ENCODE peak calls at places on chromosomes 5 and 9, in ten cellular contexts. One of them, this sample, is unnamed.
A peak's percentile ranks its signal among the peaks of the same experiment; 100 is the strongest.

GRCh38 chr5:27477550-27477949 is 439.2 kb upstream of the CDH9 start:
- DNase-seq in omental fat pad: no peak
- DNase-seq in brain microvascular endothelial cell: no peak
- DNase-seq in astrocyte: no peak
- DNase-seq in H9: no peak
- DNase-seq in fibroblast of lung: no peak
- DNase-seq in lung: no peak
- DNase-seq in stomach: no peak
- DNase-seq in GM12864: no peak
- DNase-seq in left ventricle myocardium inferior: no peak
- DNase-seq in this sample: no peak

GRCh38 chr9:3477236-3477834 is 48.5 kb downstream of the RFX3 start:
- DNase-seq in stomach: no peak
- DNase-seq in GM12864: peak; percentile 47
- DNase-seq in left ventricle myocardium inferior: no peak
- DNase-seq in omental fat pad: no peak
- DNase-seq in H9: no peak
- DNase-seq in lung: no peak
- DNase-seq in brain microvascular endothelial cell: no peak
- DNase-seq in astrocyte: no peak
- DNase-seq in fibroblast of lung: no peak
- DNase-seq in this sample: no peak

GRCh38 chr9:123448247-123448646 is 92.2 kb downstream of the CRB2 start:
- DNase-seq in GM12864: no peak
- DNase-seq in left ventricle myocardium inferior: no peak
- DNase-seq in fibroblast of lung: no peak
- DNase-seq in H9: peak; percentile 26
- DNase-seq in lung: no peak
- DNase-seq in stomach: no peak
- DNase-seq in brain microvascular endothelial cell: no peak
- DNase-seq in omental fat pad: no peak
- DNase-seq in astrocyte: no peak
- DNase-seq in this sample: no peak

GRCh38 chr9:70256123-70256551 is 2.6 kb upstream of the SMC5 start:
- DNase-seq in stomach: no peak
- DNase-seq in GM12864: no peak
- DNase-seq in astrocyte: peak; percentile 89
- DNase-seq in omental fat pad: no peak
- DNase-seq in H9: no peak
- DNase-seq in lung: no peak
- DNase-seq in left ventricle myocardium inferior: no peak
- DNase-seq in brain microvascular endothelial cell: peak; percentile 79
- DNase-seq in fibroblast of lung: peak; percentile 65
- DNase-seq in this sample: peak; percentile 83

GRCh38 chr9:79026311-79026710 is 545.5 kb upstream of the TLE4 start:
- DNase-seq in GM12864: peak; percentile 36
- DNase-seq in brain microvascular endothelial cell: no peak
- DNase-seq in H9: peak; percentile 31
- DNase-seq in fibroblast of lung: no peak
- DNase-seq in astrocyte: no peak
- DNase-seq in left ventricle myocardium inferior: no peak
- DNase-seq in lung: no peak
- DNase-seq in omental fat pad: no peak
- DNase-seq in stomach: no peak
- DNase-seq in this sample: no peak

GRCh38 chr9:73962792-73963191 is 534.3 kb upstream of the RORB start:
- DNase-seq in stomach: no peak
- DNase-seq in H9: no peak
- DNase-seq in lung: no peak
- DNase-seq in omental fat pad: no peak
- DNase-seq in brain microvascular endothelial cell: no peak
- DNase-seq in fibroblast of lung: no peak
- DNase-seq in astrocyte: no peak
- DNase-seq in left ventricle myocardium inferior: no peak
- DNase-seq in GM12864: no peak
- DNase-seq in this sample: no peak

GRCh38 chr5:52898961-52899680 is 90.0 kb upstream of the ITGA2 start:
- DNase-seq in GM12864: no peak
- DNase-seq in omental fat pad: no peak
- DNase-seq in left ventricle myocardium inferior: no peak
- DNase-seq in H9: no peak
- DNase-seq in brain microvascular endothelial cell: no peak
- DNase-seq in astrocyte: no peak
- DNase-seq in stomach: no peak
- DNase-seq in fibroblast of lung: no peak
- DNase-seq in lung: no peak
- DNase-seq in this sample: no peak

GRCh38 chr9:110575169-110575568 is 4.4 kb downstream of the SVEP1 start:
- DNase-seq in H9: no peak
- DNase-seq in stomach: no peak
- DNase-seq in omental fat pad: no peak
- DNase-seq in lung: no peak
- DNase-seq in astrocyte: no peak
- DNase-seq in fibroblast of lung: peak; percentile 11
- DNase-seq in GM12864: no peak
- DNase-seq in left ventricle myocardium inferior: no peak
- DNase-seq in brain microvascular endothelial cell: no peak
- DNase-seq in this sample: no peak

GRCh38 chr5:72848474-72849428 is 32.3 kb downstream of the TNPO1 start:
- DNase-seq in fibroblast of lung: no peak
- DNase-seq in brain microvascular endothelial cell: peak; percentile 14
- DNase-seq in lung: peak; percentile 50
- DNase-seq in left ventricle myocardium inferior: peak; percentile 68
- DNase-seq in H9: no peak
- DNase-seq in GM12864: peak; percentile 58
- DNase-seq in astrocyte: no peak
- DNase-seq in omental fat pad: no peak
- DNase-seq in stomach: peak; percentile 48
- DNase-seq in this sample: no peak

GRCh38 chr5:69032009-69032408 is 61.8 kb upstream of the SLC30A5 start:
- DNase-seq in brain microvascular endothelial cell: no peak
- DNase-seq in lung: no peak
- DNase-seq in omental fat pad: no peak
- DNase-seq in left ventricle myocardium inferior: no peak
- DNase-seq in astrocyte: no peak
- DNase-seq in fibroblast of lung: no peak
- DNase-seq in GM12864: no peak
- DNase-seq in H9: no peak
- DNase-seq in stomach: no peak
- DNase-seq in this sample: no peak

GRCh38 chr9:22244141-22245011 is 202.2 kb upstream of the DMRTA1 start:
- DNase-seq in astrocyte: peak; percentile 49
- DNase-seq in brain microvascular endothelial cell: peak; percentile 78
- DNase-seq in GM12864: no peak
- DNase-seq in lung: no peak
- DNase-seq in fibroblast of lung: peak; percentile 69
- DNase-seq in stomach: peak; percentile 40
- DNase-seq in left ventricle myocardium inferior: no peak
- DNase-seq in omental fat pad: no peak
- DNase-seq in H9: peak; percentile 55
- DNase-seq in this sample: peak; percentile 28

DNA sequence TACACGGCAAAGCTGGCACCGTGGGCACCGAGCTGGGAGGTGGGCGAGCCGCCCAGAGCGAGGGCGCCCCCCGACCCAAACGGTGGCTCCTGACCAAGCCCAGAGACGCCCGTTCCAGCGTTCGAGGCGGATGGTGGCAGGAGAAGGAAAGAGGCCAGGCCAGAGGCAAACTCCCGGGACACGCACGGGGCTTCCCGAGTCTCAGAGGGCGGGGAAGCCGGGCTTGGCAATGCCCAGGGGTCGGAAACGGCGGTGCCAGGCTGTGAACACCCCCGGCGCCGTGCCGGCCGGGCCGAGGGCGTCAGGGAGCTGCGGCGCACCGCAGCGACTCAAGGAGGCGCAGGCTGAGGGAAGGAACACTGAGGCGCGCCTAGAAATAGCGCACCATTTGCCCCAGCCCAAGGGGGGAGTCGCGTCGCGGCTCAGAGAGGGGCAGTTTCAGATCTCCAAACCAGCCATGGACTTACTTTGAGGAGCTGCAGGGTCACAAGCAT is 397 bp downstream of the SPRY4 start:
- DNase-seq in lung: no peak
- DNase-seq in fibroblast of lung: no peak
- DNase-seq in omental fat pad: no peak
- DNase-seq in brain microvascular endothelial cell: no peak
- DNase-seq in left ventricle myocardium inferior: peak; percentile 22
- DNase-seq in H9: no peak
- DNase-seq in astrocyte: no peak
- DNase-seq in GM12864: no peak
- DNase-seq in stomach: no peak
- DNase-seq in this sample: no peak
- TF ChIP-seq CTCF in lung: no peak
- TF ChIP-seq CTCF in fibroblast of lung: peak; percentile 19
- TF ChIP-seq CTCF in omental fat pad: no peak
- TF ChIP-seq CTCF in brain microvascular endothelial cell: peak; percentile 28
- TF ChIP-seq CTCF in left ventricle myocardium inferior: peak; percentile 31
- TF ChIP-seq CTCF in H9: peak; percentile 37
- TF ChIP-seq CTCF in astrocyte: no peak
- TF ChIP-seq CTCF in GM12864: peak; percentile 19
- TF ChIP-seq CTCF in stomach: no peak
- TF ChIP-seq CTCF in this sample: peak; percentile 27

GRCh38 chr5:61931236-61931635 is 374.8 kb upstream of the KIF2A start:
- DNase-seq in H9: no peak
- DNase-seq in astrocyte: peak; percentile 34
- DNase-seq in fibroblast of lung: no peak
- DNase-seq in left ventricle myocardium inferior: no peak
- DNase-seq in stomach: no peak
- DNase-seq in omental fat pad: no peak
- DNase-seq in lung: no peak
- DNase-seq in brain microvascular endothelial cell: no peak
- DNase-seq in GM12864: no peak
- DNase-seq in this sample: no peak

DNA sequence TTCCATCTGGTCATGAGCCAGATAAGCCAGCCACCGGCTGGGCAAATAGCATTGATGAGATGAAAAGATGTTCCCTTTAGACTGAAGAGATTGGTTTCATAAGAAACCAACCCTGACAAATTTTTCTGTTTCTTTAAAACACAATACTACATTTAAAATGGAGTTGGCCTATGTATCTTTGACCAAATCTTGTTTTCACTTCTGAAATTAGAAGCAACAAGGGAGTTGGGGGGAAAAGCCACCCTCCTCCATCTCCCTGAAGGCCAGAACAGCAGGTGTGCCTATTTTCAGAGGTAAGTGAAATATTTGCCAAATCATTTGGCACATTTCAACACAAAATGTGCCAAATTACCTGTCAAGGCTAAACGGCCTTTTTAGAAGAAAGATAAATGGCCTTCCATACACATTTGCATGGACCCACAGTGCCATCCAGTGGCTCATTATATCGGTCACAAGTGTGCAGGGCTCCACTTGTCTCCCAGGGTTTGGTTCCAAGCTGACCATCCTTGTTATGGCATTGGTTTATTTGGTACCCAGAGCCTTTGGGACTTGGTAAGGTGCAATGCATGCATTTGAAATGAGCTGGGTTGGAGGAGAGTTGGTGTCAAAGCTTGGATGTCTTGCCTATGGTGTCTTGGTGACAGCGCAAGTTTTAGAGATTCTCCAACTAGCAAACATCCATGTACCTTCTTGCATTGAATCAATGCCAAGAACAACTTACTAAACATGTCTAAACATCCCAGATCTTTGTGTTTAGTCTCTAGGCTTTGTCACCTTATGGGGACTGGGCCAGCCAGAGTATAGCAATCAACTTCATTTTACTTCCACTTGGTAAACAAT is 372.0 kb upstream of the KIF2A start:
- DNase-seq in GM12864: peak; percentile 15
- DNase-seq in fibroblast of lung: peak; percentile 58
- DNase-seq in H9: peak; percentile 62
- DNase-seq in left ventricle myocardium inferior: no peak
- DNase-seq in omental fat pad: no peak
- DNase-seq in astrocyte: peak; percentile 36
- DNase-seq in lung: peak; percentile 49
- DNase-seq in stomach: peak; percentile 58
- DNase-seq in brain microvascular endothelial cell: peak; percentile 49
- DNase-seq in this sample: peak; percentile 21
- TF ChIP-seq CTCF in GM12864: peak; percentile 57
- TF ChIP-seq CTCF in fibroblast of lung: peak; percentile 65
- TF ChIP-seq CTCF in H9: peak; percentile 82
- TF ChIP-seq CTCF in left ventricle myocardium inferior: peak; percentile 72
- TF ChIP-seq CTCF in omental fat pad: no peak
- TF ChIP-seq CTCF in astrocyte: peak; percentile 76
- TF ChIP-seq CTCF in lung: peak; percentile 54
- TF ChIP-seq CTCF in stomach: peak; percentile 71
- TF ChIP-seq CTCF in brain microvascular endothelial cell: peak; percentile 78
- TF ChIP-seq CTCF in this sample: peak; percentile 80

DNA sequence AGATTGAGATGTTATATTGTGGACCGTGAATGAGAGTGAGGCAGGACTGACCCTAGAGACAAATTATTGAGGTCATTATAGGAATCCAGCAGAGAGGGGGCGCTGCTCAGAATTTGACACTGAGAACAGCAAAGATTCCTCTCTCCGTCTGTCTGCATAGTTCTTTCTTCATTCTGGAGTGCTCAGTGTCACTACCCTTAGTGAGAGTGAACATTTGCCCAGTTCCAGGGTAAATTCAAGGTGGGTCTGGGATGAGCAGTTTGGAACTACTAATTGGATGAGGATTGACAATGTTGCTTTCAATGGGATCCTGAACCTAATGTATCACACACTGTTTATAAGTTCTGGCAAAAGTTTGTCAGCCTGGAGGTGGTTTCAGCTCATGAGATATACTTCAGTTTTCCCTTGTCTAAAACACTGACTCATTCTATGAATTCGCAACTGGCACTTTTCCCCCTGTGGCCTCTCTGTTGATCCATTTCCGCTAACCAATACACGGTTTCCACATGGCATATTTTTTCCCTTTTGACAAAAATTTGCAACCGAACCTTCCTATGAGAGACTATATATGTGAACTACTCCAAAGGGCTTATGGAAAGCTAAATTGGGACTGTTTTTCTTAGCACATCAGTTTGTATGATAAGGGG is 1240.8 kb upstream of the WWC1 start:
- DNase-seq in lung: no peak
- DNase-seq in brain microvascular endothelial cell: peak; percentile 25
- DNase-seq in fibroblast of lung: peak; percentile 79
- DNase-seq in left ventricle myocardium inferior: no peak
- DNase-seq in H9: peak; percentile 61
- DNase-seq in omental fat pad: no peak
- DNase-seq in astrocyte: no peak
- DNase-seq in GM12864: no peak
- DNase-seq in stomach: no peak
- DNase-seq in this sample: no peak
- TF ChIP-seq CTCF in lung: no peak
- TF ChIP-seq CTCF in brain microvascular endothelial cell: no peak
- TF ChIP-seq CTCF in fibroblast of lung: no peak
- TF ChIP-seq CTCF in left ventricle myocardium inferior: no peak
- TF ChIP-seq CTCF in H9: peak; percentile 70
- TF ChIP-seq CTCF in omental fat pad: no peak
- TF ChIP-seq CTCF in astrocyte: no peak
- TF ChIP-seq CTCF in GM12864: no peak
- TF ChIP-seq CTCF in stomach: no peak
- TF ChIP-seq CTCF in this sample: no peak

DNA sequence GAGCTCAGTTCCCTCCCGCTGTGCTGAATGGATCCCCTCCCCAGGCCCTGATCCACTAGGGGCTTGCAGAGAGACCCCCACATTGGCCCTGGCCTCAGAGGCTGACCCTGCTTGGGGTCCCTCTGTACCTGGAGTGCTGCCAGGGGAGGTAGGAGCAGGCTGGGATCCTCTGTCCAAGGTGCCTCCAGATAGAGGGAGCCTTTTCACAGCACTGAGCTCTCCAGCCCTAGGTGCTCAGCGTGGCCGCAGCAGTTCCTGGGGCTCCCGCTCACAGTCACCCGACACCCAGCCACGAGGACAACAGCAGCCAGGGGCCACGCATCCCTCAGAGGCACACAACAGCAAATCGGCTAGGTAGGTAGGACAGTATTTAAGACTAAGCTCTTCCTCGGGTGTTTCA is 62.2 kb upstream of the IRX2 start:
- DNase-seq in stomach: no peak
- DNase-seq in H9: peak; percentile 46
- DNase-seq in GM12864: no peak
- DNase-seq in omental fat pad: no peak
- DNase-seq in fibroblast of lung: no peak
- DNase-seq in brain microvascular endothelial cell: no peak
- DNase-seq in astrocyte: no peak
- DNase-seq in left ventricle myocardium inferior: no peak
- DNase-seq in lung: no peak
- DNase-seq in this sample: no peak
- TF ChIP-seq CTCF in stomach: no peak
- TF ChIP-seq CTCF in H9: no peak
- TF ChIP-seq CTCF in GM12864: no peak
- TF ChIP-seq CTCF in omental fat pad: no peak
- TF ChIP-seq CTCF in fibroblast of lung: no peak
- TF ChIP-seq CTCF in brain microvascular endothelial cell: no peak
- TF ChIP-seq CTCF in astrocyte: no peak
- TF ChIP-seq CTCF in left ventricle myocardium inferior: no peak
- TF ChIP-seq CTCF in lung: no peak
- TF ChIP-seq CTCF in this sample: no peak

This sample was measured in retinal pigment epithelial cell.